ENCODE peak calls at places on chromosomes 6 and 20, in nine cellular contexts. One of them, this sample, is unnamed.

GRCh38 chr20:44967207-44967807 is 995 bp downstream of the STK4 start:
- DNase-seq in CD4-positive, alpha-beta T cell: peak; percentile 32
- DNase-seq in left ventricle myocardium inferior: no peak
- DNase-seq in CD8-positive, alpha-beta T cell: no peak
- DNase-seq in activated B cell treated with CpG ODN at 0.5 μM for 24 hours: peak; percentile 24
- DNase-seq in Panc1: no peak
- DNase-seq in lower leg skin: no peak
- DNase-seq in body of pancreas: no peak
- DNase-seq in chondrocyte: no peak
- DNase-seq in this sample: peak; percentile 73

GRCh38 chr20:20391115-20391514 is 23.2 kb downstream of the INSM1 start:
- DNase-seq in body of pancreas: no peak
- DNase-seq in CD4-positive, alpha-beta T cell: no peak
- DNase-seq in left ventricle myocardium inferior: no peak
- DNase-seq in lower leg skin: no peak
- DNase-seq in activated B cell treated with CpG ODN at 0.5 μM for 24 hours: no peak
- DNase-seq in CD8-positive, alpha-beta T cell: no peak
- DNase-seq in chondrocyte: no peak
- DNase-seq in Panc1: no peak
- DNase-seq in this sample: no peak

GRCh38 chr6:145863396-145863795 is 48.8 kb upstream of the FBXO30 start:
- DNase-seq in activated B cell treated with CpG ODN at 0.5 μM for 24 hours: no peak
- DNase-seq in lower leg skin: no peak
- DNase-seq in CD8-positive, alpha-beta T cell: no peak
- DNase-seq in Panc1: no peak
- DNase-seq in CD4-positive, alpha-beta T cell: no peak
- DNase-seq in body of pancreas: no peak
- DNase-seq in left ventricle myocardium inferior: no peak
- DNase-seq in chondrocyte: no peak
- DNase-seq in this sample: no peak

GRCh38 chr6:160520043-160520904 is 143.8 kb downstream of the LPA start:
- DNase-seq in body of pancreas: peak; percentile 79
- DNase-seq in activated B cell treated with CpG ODN at 0.5 μM for 24 hours: peak; percentile 73
- DNase-seq in chondrocyte: no peak
- DNase-seq in Panc1: peak; percentile 53
- DNase-seq in CD4-positive, alpha-beta T cell: peak; percentile 61
- DNase-seq in lower leg skin: no peak
- DNase-seq in left ventricle myocardium inferior: peak; percentile 75
- DNase-seq in CD8-positive, alpha-beta T cell: peak; percentile 70
- DNase-seq in this sample: peak; percentile 86

GRCh38 chr20:39049684-39050554 is 87.8 kb downstream of the DHX35 start:
- DNase-seq in activated B cell treated with CpG ODN at 0.5 μM for 24 hours: peak; percentile 83
- DNase-seq in CD8-positive, alpha-beta T cell: peak; percentile 72
- DNase-seq in CD4-positive, alpha-beta T cell: peak; percentile 73
- DNase-seq in left ventricle myocardium inferior: peak; percentile 75
- DNase-seq in lower leg skin: peak; percentile 56
- DNase-seq in chondrocyte: no peak
- DNase-seq in Panc1: peak; percentile 43
- DNase-seq in body of pancreas: peak; percentile 79
- DNase-seq in this sample: peak; percentile 89

GRCh38 chr6:79630883-79631799 is at the start of gene SH3BGRL2:
- DNase-seq in activated B cell treated with CpG ODN at 0.5 μM for 24 hours: no peak
- DNase-seq in Panc1: no peak
- DNase-seq in body of pancreas: peak; percentile 90
- DNase-seq in CD8-positive, alpha-beta T cell: no peak
- DNase-seq in chondrocyte: peak; percentile 90
- DNase-seq in left ventricle myocardium inferior: peak; percentile 74
- DNase-seq in CD4-positive, alpha-beta T cell: no peak
- DNase-seq in lower leg skin: peak; percentile 38
- DNase-seq in this sample: peak; percentile 89

GRCh38 chr6:16947461-16948159 is 154.2 kb upstream of the STMND1 start:
- DNase-seq in left ventricle myocardium inferior: no peak
- DNase-seq in CD8-positive, alpha-beta T cell: no peak
- DNase-seq in lower leg skin: peak; percentile 68
- DNase-seq in Panc1: no peak
- DNase-seq in body of pancreas: peak; percentile 13
- DNase-seq in CD4-positive, alpha-beta T cell: no peak
- DNase-seq in activated B cell treated with CpG ODN at 0.5 μM for 24 hours: no peak
- DNase-seq in chondrocyte: no peak
- DNase-seq in this sample: no peak

GRCh38 chr6:90401933-90402830 is 105.5 kb upstream of the BACH2 start:
- DNase-seq in body of pancreas: no peak
- DNase-seq in Panc1: no peak
- DNase-seq in CD4-positive, alpha-beta T cell: peak; percentile 18
- DNase-seq in activated B cell treated with CpG ODN at 0.5 μM for 24 hours: no peak
- DNase-seq in CD8-positive, alpha-beta T cell: peak; percentile 26
- DNase-seq in lower leg skin: no peak
- DNase-seq in chondrocyte: no peak
- DNase-seq in left ventricle myocardium inferior: no peak
- DNase-seq in this sample: no peak

GRCh38 chr20:45685896-45686295 is 15.9 kb upstream of the WFDC11 start:
- DNase-seq in left ventricle myocardium inferior: no peak
- DNase-seq in body of pancreas: no peak
- DNase-seq in activated B cell treated with CpG ODN at 0.5 μM for 24 hours: no peak
- DNase-seq in Panc1: no peak
- DNase-seq in CD4-positive, alpha-beta T cell: no peak
- DNase-seq in chondrocyte: no peak
- DNase-seq in CD8-positive, alpha-beta T cell: no peak
- DNase-seq in lower leg skin: no peak
- DNase-seq in this sample: no peak

GRCh38 chr6:57306273-57306672 is 11.2 kb upstream of the PRIM2 start:
- DNase-seq in lower leg skin: no peak
- DNase-seq in activated B cell treated with CpG ODN at 0.5 μM for 24 hours: no peak
- DNase-seq in body of pancreas: no peak
- DNase-seq in chondrocyte: no peak
- DNase-seq in left ventricle myocardium inferior: no peak
- DNase-seq in CD8-positive, alpha-beta T cell: no peak
- DNase-seq in Panc1: no peak
- DNase-seq in CD4-positive, alpha-beta T cell: no peak
- DNase-seq in this sample: no peak

GRCh38 chr6:5772634-5773230 is 234.0 kb downstream of the NRN1 start:
- DNase-seq in CD8-positive, alpha-beta T cell: no peak
- DNase-seq in left ventricle myocardium inferior: no peak
- DNase-seq in CD4-positive, alpha-beta T cell: no peak
- DNase-seq in chondrocyte: no peak
- DNase-seq in body of pancreas: no peak
- DNase-seq in lower leg skin: no peak
- DNase-seq in activated B cell treated with CpG ODN at 0.5 μM for 24 hours: no peak
- DNase-seq in Panc1: peak; percentile 54
- DNase-seq in this sample: no peak

GRCh38 chr20:31700747-31701146 is 21.9 kb downstream of the BCL2L1 start:
- DNase-seq in left ventricle myocardium inferior: no peak
- DNase-seq in CD8-positive, alpha-beta T cell: no peak
- DNase-seq in body of pancreas: no peak
- DNase-seq in activated B cell treated with CpG ODN at 0.5 μM for 24 hours: no peak
- DNase-seq in Panc1: no peak
- DNase-seq in chondrocyte: no peak
- DNase-seq in lower leg skin: no peak
- DNase-seq in CD4-positive, alpha-beta T cell: no peak
- DNase-seq in this sample: no peak

GRCh38 chr20:49615401-49616153 is 47.6 kb upstream of the PTGIS start:
- DNase-seq in body of pancreas: peak; percentile 91
- DNase-seq in CD8-positive, alpha-beta T cell: no peak
- DNase-seq in CD4-positive, alpha-beta T cell: no peak
- DNase-seq in chondrocyte: no peak
- DNase-seq in Panc1: no peak
- DNase-seq in left ventricle myocardium inferior: peak; percentile 82
- DNase-seq in activated B cell treated with CpG ODN at 0.5 μM for 24 hours: no peak
- DNase-seq in lower leg skin: no peak
- DNase-seq in this sample: peak; percentile 88

GRCh38 chr6:34142599-34142998 is 3.3 kb downstream of the GRM4 start:
- DNase-seq in Panc1: no peak
- DNase-seq in left ventricle myocardium inferior: no peak
- DNase-seq in CD8-positive, alpha-beta T cell: no peak
- DNase-seq in CD4-positive, alpha-beta T cell: no peak
- DNase-seq in chondrocyte: peak; percentile 75
- DNase-seq in body of pancreas: no peak
- DNase-seq in lower leg skin: no peak
- DNase-seq in activated B cell treated with CpG ODN at 0.5 μM for 24 hours: no peak
- DNase-seq in this sample: no peak

GRCh38 chr20:1462834-1463233 is 3.8 kb downstream of the NSFL1C start:
- DNase-seq in Panc1: no peak
- DNase-seq in lower leg skin: no peak
- DNase-seq in CD4-positive, alpha-beta T cell: no peak
- DNase-seq in left ventricle myocardium inferior: no peak
- DNase-seq in body of pancreas: no peak
- DNase-seq in activated B cell treated with CpG ODN at 0.5 μM for 24 hours: no peak
- DNase-seq in CD8-positive, alpha-beta T cell: no peak
- DNase-seq in chondrocyte: no peak
- DNase-seq in this sample: no peak

GRCh38 chr20:50277460-50278376 is 87.1 kb downstream of the CEBPB start:
- DNase-seq in body of pancreas: no peak
- DNase-seq in chondrocyte: no peak
- DNase-seq in lower leg skin: no peak
- DNase-seq in CD4-positive, alpha-beta T cell: no peak
- DNase-seq in CD8-positive, alpha-beta T cell: no peak
- DNase-seq in Panc1: no peak
- DNase-seq in activated B cell treated with CpG ODN at 0.5 μM for 24 hours: no peak
- DNase-seq in left ventricle myocardium inferior: no peak
- DNase-seq in this sample: no peak

GRCh38 chr6:111469543-111469942 is 13.5 kb downstream of the REV3L start:
- DNase-seq in Panc1: no peak
- DNase-seq in CD4-positive, alpha-beta T cell: no peak
- DNase-seq in body of pancreas: no peak
- DNase-seq in left ventricle myocardium inferior: no peak
- DNase-seq in CD8-positive, alpha-beta T cell: no peak
- DNase-seq in lower leg skin: no peak
- DNase-seq in chondrocyte: no peak
- DNase-seq in activated B cell treated with CpG ODN at 0.5 μM for 24 hours: no peak
- DNase-seq in this sample: no peak

DNA sequence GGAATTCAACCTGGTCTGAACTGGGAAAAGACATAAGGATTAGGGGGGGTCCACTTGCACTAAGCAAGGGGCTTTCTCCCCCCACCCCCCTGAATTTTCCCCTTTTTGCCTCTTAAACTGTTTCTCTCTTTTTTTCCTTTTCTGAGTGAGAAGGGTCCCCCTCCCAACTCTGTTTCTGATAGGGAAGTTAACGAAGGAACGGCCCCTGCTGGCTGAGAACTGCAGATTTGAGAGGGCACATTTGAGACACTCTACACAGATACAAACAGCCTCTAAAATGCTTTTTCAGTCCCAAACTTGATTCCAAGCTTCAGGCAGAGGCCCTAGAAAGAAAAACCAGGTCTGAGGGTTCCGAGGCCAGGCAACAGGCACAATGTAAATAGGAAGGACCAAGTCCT is 91.7 kb downstream of the JARID2 start:
- DNase-seq in body of pancreas: no peak
- DNase-seq in chondrocyte: no peak
- DNase-seq in activated B cell treated with CpG ODN at 0.5 μM for 24 hours: no peak
- DNase-seq in Panc1: no peak
- DNase-seq in lower leg skin: no peak
- DNase-seq in CD4-positive, alpha-beta T cell: no peak
- DNase-seq in left ventricle myocardium inferior: no peak
- DNase-seq in CD8-positive, alpha-beta T cell: no peak
- DNase-seq in this sample: no peak
- TF ChIP-seq CTCF in body of pancreas: no peak
- TF ChIP-seq CTCF in chondrocyte: no peak
- TF ChIP-seq CTCF in activated B cell treated with CpG ODN at 0.5 μM for 24 hours: no peak
- TF ChIP-seq CTCF in Panc1: no peak
- TF ChIP-seq CTCF in lower leg skin: no peak
- TF ChIP-seq CTCF in CD4-positive, alpha-beta T cell: no peak
- TF ChIP-seq CTCF in left ventricle myocardium inferior: no peak
- TF ChIP-seq CTCF in CD8-positive, alpha-beta T cell: no peak
- TF ChIP-seq CTCF in this sample: no peak

GRCh38 chr6:41674231-41675000 is 36.1 kb downstream of the MDFI start:
- DNase-seq in CD4-positive, alpha-beta T cell: no peak
- DNase-seq in activated B cell treated with CpG ODN at 0.5 μM for 24 hours: no peak
- DNase-seq in left ventricle myocardium inferior: no peak
- DNase-seq in body of pancreas: no peak
- DNase-seq in chondrocyte: peak; percentile 76
- DNase-seq in Panc1: no peak
- DNase-seq in lower leg skin: no peak
- DNase-seq in CD8-positive, alpha-beta T cell: no peak
- DNase-seq in this sample: no peak

GRCh38 chr6:41671376-41671775 is 33.1 kb downstream of the MDFI start:
- DNase-seq in left ventricle myocardium inferior: no peak
- DNase-seq in lower leg skin: no peak
- DNase-seq in Panc1: no peak
- DNase-seq in CD4-positive, alpha-beta T cell: no peak
- DNase-seq in body of pancreas: no peak
- DNase-seq in chondrocyte: peak; percentile 37
- DNase-seq in CD8-positive, alpha-beta T cell: no peak
- DNase-seq in activated B cell treated with CpG ODN at 0.5 μM for 24 hours: no peak
- DNase-seq in this sample: no peak

GRCh38 chr6:41672016-41672415 is 33.7 kb downstream of the MDFI start:
- DNase-seq in CD8-positive, alpha-beta T cell: no peak
- DNase-seq in chondrocyte: peak; percentile 28
- DNase-seq in left ventricle myocardium inferior: no peak
- DNase-seq in Panc1: no peak
- DNase-seq in CD4-positive, alpha-beta T cell: no peak
- DNase-seq in body of pancreas: no peak
- DNase-seq in lower leg skin: no peak
- DNase-seq in activated B cell treated with CpG ODN at 0.5 μM for 24 hours: no peak
- DNase-seq in this sample: no peak

GRCh38 chr6:41673704-41674000 is 35.4 kb downstream of the MDFI start:
- DNase-seq in Panc1: no peak
- DNase-seq in left ventricle myocardium inferior: no peak
- DNase-seq in CD4-positive, alpha-beta T cell: no peak
- DNase-seq in body of pancreas: no peak
- DNase-seq in CD8-positive, alpha-beta T cell: no peak
- DNase-seq in activated B cell treated with CpG ODN at 0.5 μM for 24 hours: no peak
- DNase-seq in chondrocyte: no peak
- DNase-seq in lower leg skin: no peak
- DNase-seq in this sample: no peak

GRCh38 chr6:41672816-41673703 is 34.8 kb downstream of the MDFI start:
- DNase-seq in body of pancreas: no peak
- DNase-seq in activated B cell treated with CpG ODN at 0.5 μM for 24 hours: no peak
- DNase-seq in CD4-positive, alpha-beta T cell: no peak
- DNase-seq in Panc1: no peak
- DNase-seq in left ventricle myocardium inferior: no peak
- DNase-seq in lower leg skin: no peak
- DNase-seq in CD8-positive, alpha-beta T cell: no peak
- DNase-seq in chondrocyte: peak; percentile 68
- DNase-seq in this sample: no peak
- TF ChIP-seq CTCF in body of pancreas: no peak
- TF ChIP-seq CTCF in activated B cell treated with CpG ODN at 0.5 μM for 24 hours: no peak
- TF ChIP-seq CTCF in CD4-positive, alpha-beta T cell: no peak
- TF ChIP-seq CTCF in Panc1: no peak
- TF ChIP-seq CTCF in left ventricle myocardium inferior: no peak
- TF ChIP-seq CTCF in lower leg skin: no peak
- TF ChIP-seq CTCF in CD8-positive, alpha-beta T cell: no peak
- TF ChIP-seq CTCF in chondrocyte: no peak
- TF ChIP-seq CTCF in this sample: no peak

GRCh38 chr6:38570750-38571149 is 69.0 kb downstream of the BTBD9 start:
- DNase-seq in left ventricle myocardium inferior: no peak
- DNase-seq in chondrocyte: no peak
- DNase-seq in activated B cell treated with CpG ODN at 0.5 μM for 24 hours: no peak
- DNase-seq in CD8-positive, alpha-beta T cell: no peak
- DNase-seq in CD4-positive, alpha-beta T cell: no peak
- DNase-seq in lower leg skin: no peak
- DNase-seq in Panc1: no peak
- DNase-seq in body of pancreas: no peak
- DNase-seq in this sample: no peak
- TF ChIP-seq CTCF in left ventricle myocardium inferior: peak; percentile 47
- TF ChIP-seq CTCF in chondrocyte: peak; percentile 88
- TF ChIP-seq CTCF in activated B cell treated with CpG ODN at 0.5 μM for 24 hours: no peak
- TF ChIP-seq CTCF in CD8-positive, alpha-beta T cell: peak; percentile 41
- TF ChIP-seq CTCF in CD4-positive, alpha-beta T cell: peak; percentile 35
- TF ChIP-seq CTCF in lower leg skin: no peak
- TF ChIP-seq CTCF in Panc1: peak; percentile 41
- TF ChIP-seq CTCF in body of pancreas: peak; percentile 19
- TF ChIP-seq CTCF in this sample: peak; percentile 24

GRCh38 chr6:121430514-121431460 is 4.7 kb upstream of the GJA1 start:
- DNase-seq in Panc1: no peak
- DNase-seq in activated B cell treated with CpG ODN at 0.5 μM for 24 hours: no peak
- DNase-seq in lower leg skin: no peak
- DNase-seq in CD8-positive, alpha-beta T cell: no peak
- DNase-seq in left ventricle myocardium inferior: no peak
- DNase-seq in body of pancreas: no peak
- DNase-seq in chondrocyte: no peak
- DNase-seq in CD4-positive, alpha-beta T cell: no peak
- DNase-seq in this sample: no peak
- TF ChIP-seq CTCF in Panc1: peak; percentile 74
- TF ChIP-seq CTCF in activated B cell treated with CpG ODN at 0.5 μM for 24 hours: no peak
- TF ChIP-seq CTCF in lower leg skin: peak; percentile 9
- TF ChIP-seq CTCF in CD8-positive, alpha-beta T cell: no peak
- TF ChIP-seq CTCF in left ventricle myocardium inferior: peak; percentile 79
- TF ChIP-seq CTCF in body of pancreas: peak; percentile 58
- TF ChIP-seq CTCF in chondrocyte: peak; percentile 99
- TF ChIP-seq CTCF in CD4-positive, alpha-beta T cell: peak; percentile 45
- TF ChIP-seq CTCF in this sample: peak; percentile 38